ENCODE peak calls at places on chromosomes 4 and X, in five cellular contexts. N is HEK293T, E is NT2/D1, G is H1, Y is HepG2. X is an unnamed sample.

GRCh38 chr4:29311231-29311630 is 1408.9 kb upstream of the PCDH7 start:
- DNase-seq in N (no peak), E (no peak), G (no peak), Y (no peak), X (no peak)

GRCh38 chrX:74349387-74349786 is 45.4 kb downstream of the ZCCHC13 start:
- DNase-seq in N (no peak), E (no peak), G (no peak), Y (peak; percentile 3), X (no peak)

GRCh38 chr4:41192136-41192535 is 22.2 kb downstream of the APBB2 start:
- DNase-seq in N (no peak), E (no peak), G (no peak), Y (no peak), X (no peak)

GRCh38 chrX:20066968-20067708 is 49.6 kb downstream of the MAP7D2 start:
- DNase-seq in N (peak; percentile 58), E (no peak), G (no peak), Y (peak; percentile 35), X (no peak)

GRCh38 chr4:153296424-153296823 is 48.1 kb upstream of the MND1 start:
- DNase-seq in N (no peak), E (no peak), G (no peak), Y (no peak), X (no peak)

GRCh38 chrX:14356401-14356800 is 172.9 kb upstream of the GLRA2 start:
- DNase-seq in N (no peak), E (no peak), G (no peak), Y (no peak), X (no peak)

GRCh38 chr4:156779046-156779445 is 192.6 kb downstream of the PDGFC start:
- DNase-seq in N (no peak), E (no peak), G (no peak), Y (no peak), X (no peak)

GRCh38 chrX:154785711-154786110 is 19.6 kb downstream of the MPP1 start:
- DNase-seq in N (no peak), E (no peak), G (no peak), Y (no peak), X (no peak)

GRCh38 chr4:101288365-101289145 is 58.8 kb downstream of the PPP3CA start:
- DNase-seq in N (no peak), E (no peak), G (no peak), Y (no peak), X (no peak)

GRCh38 chr4:141702472-141703182 is 66.2 kb downstream of the IL15 start:
- DNase-seq in N (no peak), E (no peak), G (no peak), Y (no peak), X (no peak)

GRCh38 chr4:93710101-93710846 is 118.3 kb upstream of the ATOH1 start:
- DNase-seq in N (peak; percentile 26), E (peak; percentile 18), G (no peak), Y (peak; percentile 20), X (peak; percentile 4)

GRCh38 chrX:110665636-110666035 is 130.0 kb downstream of the CHRDL1 start:
- DNase-seq in N (peak; percentile 60), E (peak; percentile 47), G (peak; percentile 49), Y (peak; percentile 7), X (no peak)

GRCh38 chr4:52643190-52643589 is 15.9 kb downstream of the USP46 start:
- DNase-seq in N (no peak), E (no peak), G (no peak), Y (no peak), X (no peak)

GRCh38 chr4:3717241-3717640 is 48.9 kb upstream of the ADRA2C start:
- DNase-seq in N (no peak), E (no peak), G (no peak), Y (no peak), X (no peak)

GRCh38 chrX:137746289-137746688 is 180.4 kb downstream of the ZIC3 start:
- DNase-seq in N (no peak), E (no peak), G (no peak), Y (no peak), X (no peak)

GRCh38 chr4:156775803-156776202 is 195.8 kb downstream of the PDGFC start:
- DNase-seq in N (no peak), E (no peak), G (no peak), Y (no peak), X (no peak)

GRCh38 chrX:14064632-14065432 is 35.1 kb upstream of the GEMIN8 start:
- DNase-seq in N (peak; percentile 12), E (no peak), G (no peak), Y (no peak), X (no peak)

GRCh38 chr4:98748609-98749008 is 90.2 kb upstream of the TSPAN5 start:
- DNase-seq in N (no peak), E (no peak), G (no peak), Y (no peak), X (no peak)

GRCh38 chrX:63934791-63935190 is 149.8 kb upstream of the ARHGEF9 start:
- DNase-seq in N (no peak), E (no peak), G (peak; percentile 39), Y (no peak), X (no peak)

DNA sequence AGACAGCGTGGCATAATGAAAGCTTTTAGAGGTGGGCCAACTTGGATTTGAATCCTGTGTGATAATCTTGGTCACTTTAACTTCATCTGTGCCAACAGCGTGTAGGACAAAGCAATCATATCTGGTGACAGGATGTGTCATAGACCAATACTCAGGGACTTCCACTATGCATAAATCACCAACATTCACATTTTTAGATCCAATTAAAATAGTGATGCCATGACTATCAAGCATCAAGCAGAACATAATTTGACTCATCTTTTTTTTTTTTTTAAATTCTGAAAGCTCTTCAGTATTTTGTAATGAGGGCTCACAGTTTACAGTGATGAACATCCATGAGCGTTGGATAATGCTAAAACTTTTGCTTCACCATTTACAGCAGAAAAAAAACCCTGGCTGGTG is 27.3 kb upstream of the RAPGEF2 start:
- DNase-seq in N (no peak), E (no peak), G (no peak), Y (no peak), X (no peak)
- TF ChIP-seq SUZ12 in N (no peak), E (no peak), G (no peak), Y (no peak), X (no peak)

DNA sequence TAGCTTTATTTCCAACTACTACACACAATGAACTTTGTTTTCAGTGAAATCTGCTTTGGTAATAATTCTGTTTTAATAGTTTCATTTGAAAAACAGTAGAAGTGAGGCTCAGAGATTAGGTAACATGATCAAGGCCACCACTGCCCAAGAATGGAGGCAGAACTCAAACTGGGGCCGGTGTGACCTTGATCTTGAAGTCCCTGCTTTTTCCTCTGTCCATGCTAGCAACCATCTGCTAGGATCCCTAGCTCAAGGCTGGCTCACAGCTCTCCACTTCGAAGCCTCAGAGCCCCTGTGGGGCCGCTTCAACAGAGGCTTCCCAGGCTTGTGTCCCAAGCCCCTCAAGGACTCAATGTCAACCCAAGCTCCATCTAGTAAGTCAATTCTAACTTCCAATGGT is 15.0 kb downstream of the ELF4 start:
- DNase-seq in N (no peak), E (no peak), G (no peak), Y (no peak), X (no peak)
- TF ChIP-seq SUZ12 in N (no peak), E (no peak), G (no peak), Y (no peak), X (no peak)

GRCh38 chr4:7903686-7904085 is 36.0 kb downstream of the AFAP1 start:
- DNase-seq in N (no peak), E (no peak), G (no peak), Y (no peak), X (no peak)
- TF ChIP-seq SUZ12 in N (no peak), E (no peak), G (no peak), Y (no peak), X (no peak)

GRCh38 chr4:86841309-86841708 is 7.9 kb downstream of the SLC10A6 start:
- DNase-seq in N (no peak), E (no peak), G (no peak), Y (no peak), X (no peak)

GRCh38 chr4:86840858-86841257 is 8.3 kb downstream of the SLC10A6 start:
- DNase-seq in N (no peak), E (no peak), G (no peak), Y (no peak), X (no peak)

GRCh38 chr4:86837651-86838050 is 11.5 kb downstream of the SLC10A6 start:
- DNase-seq in N (no peak), E (no peak), G (no peak), Y (no peak), X (no peak)

GRCh38 chr4:86835677-86836076 is 13.5 kb downstream of the SLC10A6 start:
- DNase-seq in N (no peak), E (no peak), G (no peak), Y (no peak), X (no peak)

GRCh38 chr4:86838141-86838540 is 11.0 kb downstream of the SLC10A6 start:
- DNase-seq in N (no peak), E (no peak), G (no peak), Y (no peak), X (no peak)
- TF ChIP-seq SUZ12 in N (no peak), E (no peak), G (no peak), Y (no peak), X (no peak)

GRCh38 chr4:16227462-16227868 is 1.2 kb upstream of the TAPT1 start:
- DNase-seq in N (no peak), E (no peak), G (no peak), Y (peak; percentile 32), X (no peak)
- TF ChIP-seq SUZ12 in N (no peak), E (no peak), G (no peak), Y (no peak), X (no peak)

GRCh38 chr4:150090836-150091235 is 12.6 kb downstream of the DCLK2 start:
- DNase-seq in N (no peak), E (no peak), G (no peak), Y (no peak), X (no peak)

GRCh38 chr4:150094676-150095075 is 16.4 kb downstream of the DCLK2 start:
- DNase-seq in N (no peak), E (no peak), G (no peak), Y (no peak), X (no peak)

GRCh38 chr4:150098214-150098613 is 20.0 kb downstream of the DCLK2 start:
- DNase-seq in N (no peak), E (no peak), G (no peak), Y (no peak), X (no peak)

GRCh38 chr4:150096625-150097024 is 18.4 kb downstream of the DCLK2 start:
- DNase-seq in N (no peak), E (no peak), G (no peak), Y (no peak), X (no peak)
- TF ChIP-seq SUZ12 in N (no peak), E (no peak), G (no peak), Y (no peak), X (no peak)